ENCODE peak calls at places on chromosome 7, in eight cellular contexts. One of them, this sample, is unnamed.
A peak's percentile ranks its signal among the peaks of the same experiment; 100 is the strongest.

GRCh38 chr7:28202222-28202621 is 21.6 kb upstream of the JAZF1 start:
- DNase-seq in AG04449: no peak
- DNase-seq in transverse colon: no peak
- DNase-seq in foreskin fibroblast: no peak
- DNase-seq in left ventricle myocardium inferior: no peak
- DNase-seq in cardiac muscle cell: no peak
- DNase-seq in PC-9: no peak
- DNase-seq in cardiac fibroblast: no peak
- DNase-seq in this sample: no peak

GRCh38 chr7:7920056-7920455 is 48.5 kb upstream of the GLCCI1 start:
- DNase-seq in AG04449: no peak
- DNase-seq in transverse colon: no peak
- DNase-seq in foreskin fibroblast: no peak
- DNase-seq in left ventricle myocardium inferior: no peak
- DNase-seq in cardiac muscle cell: no peak
- DNase-seq in PC-9: no peak
- DNase-seq in cardiac fibroblast: no peak
- DNase-seq in this sample: no peak

GRCh38 chr7:67653856-67654442 is 657.3 kb downstream of the TYW1 start:
- DNase-seq in AG04449: no peak
- DNase-seq in transverse colon: no peak
- DNase-seq in foreskin fibroblast: no peak
- DNase-seq in left ventricle myocardium inferior: peak; percentile 16
- DNase-seq in cardiac muscle cell: no peak
- DNase-seq in PC-9: no peak
- DNase-seq in cardiac fibroblast: no peak
- DNase-seq in this sample: no peak

GRCh38 chr7:149624006-149624405 is 126.4 kb upstream of the ZNF746 start:
- DNase-seq in AG04449: no peak
- DNase-seq in transverse colon: peak; percentile 39
- DNase-seq in foreskin fibroblast: no peak
- DNase-seq in left ventricle myocardium inferior: no peak
- DNase-seq in cardiac muscle cell: peak; percentile 14
- DNase-seq in PC-9: no peak
- DNase-seq in cardiac fibroblast: peak; percentile 17
- DNase-seq in this sample: peak; percentile 56

GRCh38 chr7:49243521-49243920 is 319.2 kb downstream of the CDC14C start:
- DNase-seq in AG04449: no peak
- DNase-seq in transverse colon: no peak
- DNase-seq in foreskin fibroblast: no peak
- DNase-seq in left ventricle myocardium inferior: no peak
- DNase-seq in cardiac muscle cell: no peak
- DNase-seq in PC-9: no peak
- DNase-seq in cardiac fibroblast: no peak
- DNase-seq in this sample: no peak

GRCh38 chr7:70598976-70599375 is 533.0 kb upstream of the GALNT17 start:
- DNase-seq in AG04449: no peak
- DNase-seq in transverse colon: peak; percentile 83
- DNase-seq in foreskin fibroblast: no peak
- DNase-seq in left ventricle myocardium inferior: no peak
- DNase-seq in cardiac muscle cell: peak; percentile 27
- DNase-seq in PC-9: peak; percentile 49
- DNase-seq in cardiac fibroblast: no peak
- DNase-seq in this sample: peak; percentile 100

GRCh38 chr7:131726031-131726430 is 169.6 kb upstream of the PODXL start:
- DNase-seq in AG04449: no peak
- DNase-seq in transverse colon: no peak
- DNase-seq in foreskin fibroblast: no peak
- DNase-seq in left ventricle myocardium inferior: no peak
- DNase-seq in cardiac muscle cell: no peak
- DNase-seq in PC-9: peak; percentile 23
- DNase-seq in cardiac fibroblast: no peak
- DNase-seq in this sample: no peak

GRCh38 chr7:149197675-149198074 is 2.3 kb downstream of the ZNF282 start:
- DNase-seq in AG04449: no peak
- DNase-seq in transverse colon: no peak
- DNase-seq in foreskin fibroblast: no peak
- DNase-seq in left ventricle myocardium inferior: no peak
- DNase-seq in cardiac muscle cell: no peak
- DNase-seq in PC-9: no peak
- DNase-seq in cardiac fibroblast: no peak
- DNase-seq in this sample: peak; percentile 82

GRCh38 chr7:128404826-128405344 is 4.9 kb downstream of the IMPDH1 start:
- DNase-seq in AG04449: no peak
- DNase-seq in transverse colon: no peak
- DNase-seq in foreskin fibroblast: peak; percentile 31
- DNase-seq in left ventricle myocardium inferior: no peak
- DNase-seq in cardiac muscle cell: no peak
- DNase-seq in PC-9: no peak
- DNase-seq in cardiac fibroblast: peak; percentile 29
- DNase-seq in this sample: peak; percentile 65

GRCh38 chr7:25851332-25852248 is 300.4 kb upstream of the NFE2L3 start:
- DNase-seq in AG04449: no peak
- DNase-seq in transverse colon: peak; percentile 91
- DNase-seq in foreskin fibroblast: peak; percentile 78
- DNase-seq in left ventricle myocardium inferior: peak; percentile 79
- DNase-seq in cardiac muscle cell: peak; percentile 90
- DNase-seq in PC-9: peak; percentile 65
- DNase-seq in cardiac fibroblast: peak; percentile 90
- DNase-seq in this sample: peak; percentile 83

DNA sequence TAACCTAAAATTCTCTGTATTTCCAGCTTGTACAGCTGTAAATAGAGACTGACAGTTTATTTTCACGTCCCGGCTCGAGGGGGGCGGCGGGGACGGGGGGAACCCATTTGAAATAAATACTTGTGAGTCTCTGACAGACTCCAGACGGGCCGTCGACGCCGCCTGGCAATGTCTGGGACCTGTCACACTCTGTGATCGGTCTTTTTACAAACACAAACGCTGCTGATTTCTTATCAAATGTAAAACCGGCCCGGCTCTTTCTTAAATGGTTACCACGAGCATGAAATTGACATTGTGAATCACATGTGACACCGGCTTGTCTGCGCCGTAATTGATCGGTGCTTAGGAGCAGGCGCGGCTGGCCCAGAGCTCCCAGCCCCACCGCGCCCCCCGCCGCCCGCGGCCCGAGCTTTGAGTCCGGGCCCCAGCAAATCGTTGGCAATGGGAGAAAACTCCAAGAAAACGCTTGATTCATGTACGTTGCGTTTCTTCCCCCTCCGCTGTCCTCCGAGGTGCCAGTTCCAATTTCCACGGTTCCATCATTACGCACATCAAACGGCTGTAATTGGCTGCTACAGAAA is 57.1 kb downstream of the UNCX start:
- DNase-seq in AG04449: no peak
- DNase-seq in transverse colon: no peak
- DNase-seq in foreskin fibroblast: no peak
- DNase-seq in left ventricle myocardium inferior: no peak
- DNase-seq in cardiac muscle cell: no peak
- DNase-seq in PC-9: no peak
- DNase-seq in cardiac fibroblast: no peak
- DNase-seq in this sample: no peak
- H3K4me3 ChIP-seq in AG04449: peak overlapping the region; percentile 50
- H3K4me3 ChIP-seq in transverse colon: no peak overlapping the region
- H3K4me3 ChIP-seq in foreskin fibroblast: peak overlapping the region; percentile 28
- H3K4me3 ChIP-seq in left ventricle myocardium inferior: peak overlapping the region; percentile 62
- H3K4me3 ChIP-seq in cardiac muscle cell: peak overlapping the region; percentile 17
- H3K4me3 ChIP-seq in PC-9: no peak overlapping the region
- H3K4me3 ChIP-seq in cardiac fibroblast: peak overlapping the region; percentile 30
- H3K4me3 ChIP-seq in this sample: peak overlapping the region; percentile 27

GRCh38 chr7:24702674-24703235 is 54.5 kb downstream of the GSDME start:
- DNase-seq in AG04449: no peak
- DNase-seq in transverse colon: no peak
- DNase-seq in foreskin fibroblast: peak; percentile 16
- DNase-seq in left ventricle myocardium inferior: no peak
- DNase-seq in cardiac muscle cell: peak; percentile 35
- DNase-seq in PC-9: no peak
- DNase-seq in cardiac fibroblast: peak; percentile 56
- DNase-seq in this sample: no peak

GRCh38 chr7:24703296-24703695 is 54.0 kb downstream of the GSDME start:
- DNase-seq in AG04449: no peak
- DNase-seq in transverse colon: no peak
- DNase-seq in foreskin fibroblast: no peak
- DNase-seq in left ventricle myocardium inferior: no peak
- DNase-seq in cardiac muscle cell: peak; percentile 11
- DNase-seq in PC-9: no peak
- DNase-seq in cardiac fibroblast: no peak
- DNase-seq in this sample: peak; percentile 71

GRCh38 chr7:24701899-24702235 is 55.4 kb downstream of the GSDME start:
- DNase-seq in AG04449: no peak
- DNase-seq in transverse colon: no peak
- DNase-seq in foreskin fibroblast: no peak
- DNase-seq in left ventricle myocardium inferior: no peak
- DNase-seq in cardiac muscle cell: no peak
- DNase-seq in PC-9: no peak
- DNase-seq in cardiac fibroblast: no peak
- DNase-seq in this sample: no peak

GRCh38 chr7:24700446-24701044 is 56.7 kb downstream of the GSDME start:
- DNase-seq in AG04449: no peak
- DNase-seq in transverse colon: no peak
- DNase-seq in foreskin fibroblast: no peak
- DNase-seq in left ventricle myocardium inferior: no peak
- DNase-seq in cardiac muscle cell: peak; percentile 28
- DNase-seq in PC-9: no peak
- DNase-seq in cardiac fibroblast: no peak
- DNase-seq in this sample: no peak

DNA sequence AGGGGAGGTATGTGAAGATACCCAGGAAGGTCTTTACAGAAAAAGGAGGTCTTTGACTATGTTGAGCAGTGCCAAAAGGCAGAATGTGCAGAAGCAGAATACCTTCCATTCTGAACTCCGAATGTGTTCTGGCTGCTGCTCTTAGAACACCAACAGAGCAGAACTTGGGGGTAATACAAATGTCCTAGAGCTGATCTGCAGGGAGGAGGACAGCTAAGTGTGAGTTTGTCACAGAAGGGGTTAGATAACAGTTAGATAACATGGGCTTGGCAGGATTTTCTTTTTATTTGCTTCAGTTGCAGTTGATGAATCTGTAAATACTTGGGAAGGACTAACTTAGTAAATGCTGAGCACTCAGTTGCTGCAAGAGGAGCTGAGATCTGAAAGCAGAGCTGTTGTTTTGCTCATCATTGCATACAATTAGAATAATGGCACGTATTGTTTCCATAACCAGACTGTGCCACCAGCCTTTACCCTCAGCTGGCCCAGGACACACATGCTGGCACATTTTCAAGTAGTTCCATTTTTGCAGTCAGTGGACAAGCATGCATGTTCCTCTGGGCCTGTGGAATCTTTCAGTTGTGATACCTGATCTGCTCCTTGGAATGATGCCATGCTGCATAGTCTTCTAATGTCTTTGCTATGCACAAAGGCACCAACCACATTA is 55.9 kb downstream of the GSDME start:
- DNase-seq in AG04449: peak; percentile 86
- DNase-seq in transverse colon: no peak
- DNase-seq in foreskin fibroblast: peak; percentile 93
- DNase-seq in left ventricle myocardium inferior: no peak
- DNase-seq in cardiac muscle cell: peak; percentile 73
- DNase-seq in PC-9: peak; percentile 90
- DNase-seq in cardiac fibroblast: peak; percentile 81
- DNase-seq in this sample: peak; percentile 85
- TF ChIP-seq CTCF in AG04449: no peak
- TF ChIP-seq CTCF in transverse colon: no peak
- TF ChIP-seq CTCF in foreskin fibroblast: no peak
- TF ChIP-seq CTCF in left ventricle myocardium inferior: no peak
- TF ChIP-seq CTCF in cardiac muscle cell: no peak
- TF ChIP-seq CTCF in PC-9: no peak
- TF ChIP-seq CTCF in cardiac fibroblast: no peak
- TF ChIP-seq CTCF in this sample: no peak

DNA sequence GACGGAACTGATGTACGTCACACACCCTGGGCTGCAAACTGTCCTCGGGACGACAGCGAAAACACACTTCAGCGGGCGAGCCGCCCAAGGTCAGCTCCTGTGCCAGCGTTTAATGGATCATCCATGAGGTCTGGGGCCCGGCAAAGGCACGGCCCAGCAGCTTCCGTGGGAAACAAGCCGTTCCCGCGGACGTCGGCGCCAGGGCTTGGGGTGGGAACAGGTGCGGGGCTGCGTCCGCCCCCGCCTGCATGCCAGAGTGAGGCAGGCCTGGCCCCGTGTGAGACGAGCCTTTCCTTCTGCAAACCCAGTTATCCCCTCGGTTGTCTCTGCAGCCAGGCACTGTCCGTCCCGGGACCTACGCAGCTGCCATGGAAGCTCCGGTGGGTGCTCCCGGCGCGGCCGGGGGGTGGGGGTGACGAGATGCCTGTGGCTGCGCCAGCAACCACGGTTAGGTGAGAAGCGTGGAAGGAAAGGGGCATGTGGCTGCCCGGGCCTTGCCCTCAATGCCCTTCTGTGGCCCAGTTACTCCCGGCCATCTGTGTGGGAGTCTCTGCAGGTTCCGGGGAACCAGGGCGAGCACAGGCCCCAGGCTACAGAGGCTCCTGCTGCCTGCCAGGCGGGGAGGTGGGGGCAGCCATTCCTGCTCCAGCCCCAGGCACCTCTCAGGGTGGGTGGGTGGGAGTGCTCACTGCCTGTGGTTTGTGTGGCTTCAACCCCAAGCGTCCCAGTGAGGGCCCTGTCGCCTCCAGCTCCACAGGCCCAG is 42.2 kb upstream of the PDGFA start:
- DNase-seq in AG04449: no peak
- DNase-seq in transverse colon: peak; percentile 70
- DNase-seq in foreskin fibroblast: no peak
- DNase-seq in left ventricle myocardium inferior: no peak
- DNase-seq in cardiac muscle cell: no peak
- DNase-seq in PC-9: no peak
- DNase-seq in cardiac fibroblast: no peak
- DNase-seq in this sample: no peak
- H3K4me3 ChIP-seq in AG04449: no peak overlapping the region
- H3K4me3 ChIP-seq in transverse colon: no peak overlapping the region
- H3K4me3 ChIP-seq in foreskin fibroblast: no peak overlapping the region
- H3K4me3 ChIP-seq in left ventricle myocardium inferior: no peak overlapping the region
- H3K4me3 ChIP-seq in cardiac muscle cell: no peak overlapping the region
- H3K4me3 ChIP-seq in PC-9: no peak overlapping the region
- H3K4me3 ChIP-seq in cardiac fibroblast: no peak overlapping the region
- H3K4me3 ChIP-seq in this sample: no peak overlapping the region

GRCh38 chr7:23076774-23077173 is 28.8 kb upstream of the KLHL7 start:
- DNase-seq in AG04449: no peak
- DNase-seq in transverse colon: no peak
- DNase-seq in foreskin fibroblast: no peak
- DNase-seq in left ventricle myocardium inferior: no peak
- DNase-seq in cardiac muscle cell: no peak
- DNase-seq in PC-9: peak; percentile 66
- DNase-seq in cardiac fibroblast: no peak
- DNase-seq in this sample: no peak

GRCh38 chr7:23075571-23075970 is 30.0 kb upstream of the KLHL7 start:
- DNase-seq in AG04449: no peak
- DNase-seq in transverse colon: no peak
- DNase-seq in foreskin fibroblast: no peak
- DNase-seq in left ventricle myocardium inferior: peak; percentile 15
- DNase-seq in cardiac muscle cell: no peak
- DNase-seq in PC-9: no peak
- DNase-seq in cardiac fibroblast: no peak
- DNase-seq in this sample: no peak

GRCh38 chr7:23072043-23072442 is 33.5 kb upstream of the KLHL7 start:
- DNase-seq in AG04449: no peak
- DNase-seq in transverse colon: no peak
- DNase-seq in foreskin fibroblast: no peak
- DNase-seq in left ventricle myocardium inferior: no peak
- DNase-seq in cardiac muscle cell: peak; percentile 50
- DNase-seq in PC-9: no peak
- DNase-seq in cardiac fibroblast: peak; percentile 54
- DNase-seq in this sample: no peak

GRCh38 chr7:23074443-23075244 is 30.9 kb upstream of the KLHL7 start:
- DNase-seq in AG04449: no peak
- DNase-seq in transverse colon: no peak
- DNase-seq in foreskin fibroblast: no peak
- DNase-seq in left ventricle myocardium inferior: no peak
- DNase-seq in cardiac muscle cell: peak; percentile 12
- DNase-seq in PC-9: peak; percentile 75
- DNase-seq in cardiac fibroblast: no peak
- DNase-seq in this sample: no peak

GRCh38 chr7:23072916-23073315 is 32.7 kb upstream of the KLHL7 start:
- DNase-seq in AG04449: no peak
- DNase-seq in transverse colon: no peak
- DNase-seq in foreskin fibroblast: no peak
- DNase-seq in left ventricle myocardium inferior: no peak
- DNase-seq in cardiac muscle cell: no peak
- DNase-seq in PC-9: no peak
- DNase-seq in cardiac fibroblast: no peak
- DNase-seq in this sample: no peak
- TF ChIP-seq CTCF in AG04449: no peak
- TF ChIP-seq CTCF in transverse colon: no peak
- TF ChIP-seq CTCF in foreskin fibroblast: no peak
- TF ChIP-seq CTCF in left ventricle myocardium inferior: no peak
- TF ChIP-seq CTCF in cardiac muscle cell: peak; percentile 15
- TF ChIP-seq CTCF in PC-9: no peak
- TF ChIP-seq CTCF in cardiac fibroblast: no peak
- TF ChIP-seq CTCF in this sample: peak; percentile 28